ENCODE peak calls at places on chromosome 14, in eight cellular contexts. L is aorta; K is lung; J is lower lobe of right lung; G is brain microvascular endothelial cell; R is astrocyte; I is heart right ventricle; Z is CD8-positive, alpha-beta memory T cell. Q is an unnamed sample.

GRCh38 chr14:58730793-58731464 is 93.2 kb downstream of the DACT1 start:
- DNase-seq in L (no peak), K (no peak), J (no peak), G (no peak), R (no peak), I (no peak), Z (no peak), Q (peak; percentile 38)

GRCh38 chr14:99672506-99673327 is 11.4 kb upstream of the CYP46A1 start:
- DNase-seq in L (peak; percentile 53), K (no peak), J (no peak), G (no peak), R (no peak), I (no peak), Z (no peak), Q (no peak)

GRCh38 chr14:38004610-38004879 is 203.2 kb upstream of the SSTR1 start:
- DNase-seq in L (no peak), K (no peak), J (no peak), G (no peak), R (no peak), I (no peak), Z (no peak), Q (no peak)

GRCh38 chr14:100723135-100723883 is 3.4 kb upstream of the DLK1 start:
- DNase-seq in L (no peak), K (no peak), J (no peak), G (no peak), R (no peak), I (no peak), Z (no peak), Q (no peak)

GRCh38 chr14:88910386-88910785 is 85.9 kb downstream of the TTC8 start:
- DNase-seq in L (no peak), K (no peak), J (no peak), G (no peak), R (no peak), I (no peak), Z (no peak), Q (no peak)

GRCh38 chr14:20998674-20999366 is at the start of gene SLC39A2:
- DNase-seq in L (peak; percentile 80), K (peak; percentile 44), J (no peak), G (peak; percentile 72), R (peak; percentile 60), I (peak; percentile 25), Z (no peak), Q (peak; percentile 42)

GRCh38 chr14:75184447-75184846 is 8.0 kb upstream of the TMED10 start:
- DNase-seq in L (no peak), K (no peak), J (no peak), G (no peak), R (peak; percentile 58), I (no peak), Z (no peak), Q (no peak)

GRCh38 chr14:67999693-68000384 is 180.3 kb downstream of the RAD51B start:
- DNase-seq in L (no peak), K (no peak), J (no peak), G (peak; percentile 62), R (peak; percentile 95), I (no peak), Z (no peak), Q (peak; percentile 75)

GRCh38 chr14:69260979-69261605 is 1.1 kb downstream of the GALNT16 start:
- DNase-seq in L (no peak), K (no peak), J (no peak), G (no peak), R (no peak), I (no peak), Z (peak; percentile 14), Q (peak; percentile 26)

DNA sequence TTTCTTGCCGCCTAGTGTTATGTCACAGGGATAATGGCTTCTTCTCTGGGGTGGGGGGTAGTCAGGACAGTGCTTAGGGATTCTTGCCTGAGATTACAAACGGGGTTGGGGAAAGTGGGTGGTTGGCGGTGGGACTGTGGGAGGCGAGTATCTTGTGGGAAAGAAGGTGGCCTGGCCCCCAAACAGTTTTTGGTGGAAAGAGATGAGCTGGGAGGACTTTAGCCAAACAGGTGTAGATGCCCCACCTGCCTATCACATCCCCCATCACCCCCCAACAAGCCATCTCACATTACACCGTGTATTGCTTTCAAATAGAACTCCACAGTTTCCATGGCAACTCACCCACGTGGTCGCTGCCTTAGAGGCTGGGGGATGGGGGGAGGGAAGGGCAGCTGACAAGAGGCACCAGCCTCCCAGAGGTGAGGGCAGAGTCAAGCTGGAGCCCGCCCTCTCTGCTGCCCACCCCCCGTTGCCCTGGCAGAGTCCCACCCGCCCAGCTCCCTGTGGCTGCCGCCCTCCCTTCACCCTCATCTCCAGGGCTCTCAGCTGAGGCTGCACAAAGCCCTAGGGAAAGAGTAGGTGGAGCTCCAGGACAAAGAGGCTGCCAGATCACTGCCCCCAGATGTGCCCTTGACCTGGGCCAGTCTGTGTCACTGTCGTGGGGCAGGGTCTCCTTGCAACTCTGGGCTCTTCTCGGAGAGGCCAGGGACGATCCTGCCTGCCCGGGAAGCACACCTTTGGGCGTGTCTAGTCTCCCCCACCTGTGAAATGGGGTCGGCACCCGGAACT is 98.3 kb downstream of the LRRC74A start:
- DNase-seq in L (no peak), K (no peak), J (no peak), G (peak; percentile 32), R (no peak), I (no peak), Z (peak; percentile 42), Q (no peak)
- H3K27ac ChIP-seq in L (no peak overlapping the region), K (no peak overlapping the region), J (no peak overlapping the region), G (no peak overlapping the region), R (no peak overlapping the region), I (no peak overlapping the region), Z (no peak overlapping the region), Q (peak overlapping the region; percentile 11)

GRCh38 chr14:55281316-55281839 is 10.2 kb downstream of the FBXO34 start:
- DNase-seq in L (no peak), K (no peak), J (no peak), G (no peak), R (no peak), I (no peak), Z (no peak), Q (no peak)
- H3K27ac ChIP-seq in L (no peak overlapping the region), K (no peak overlapping the region), J (no peak overlapping the region), G (no peak overlapping the region), R (no peak overlapping the region), I (peak overlapping the region; percentile 38), Z (no peak overlapping the region), Q (no peak overlapping the region)

DNA sequence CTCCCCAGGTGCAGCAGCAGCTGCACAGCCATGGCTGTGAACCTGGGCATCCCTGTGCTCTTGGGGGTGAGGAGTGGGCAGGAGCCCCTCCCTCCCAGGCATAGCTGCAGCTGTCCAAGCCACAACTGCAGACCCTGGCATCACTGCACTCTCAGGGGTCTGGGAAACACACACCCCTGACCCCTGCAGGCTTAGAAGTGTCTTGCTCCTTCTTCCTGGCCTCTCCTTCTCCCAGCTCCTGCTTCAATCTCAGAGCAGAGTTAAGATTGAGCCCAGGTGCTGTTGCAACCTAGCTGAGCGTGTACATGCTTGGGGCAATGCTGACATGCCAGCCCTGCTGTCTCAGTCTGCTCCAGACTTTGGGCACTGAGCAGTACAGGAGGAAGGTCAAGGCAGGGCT is 833.6 kb downstream of the FLRT2 start:
- DNase-seq in L (no peak), K (no peak), J (no peak), G (no peak), R (no peak), I (no peak), Z (no peak), Q (no peak)
- H3K27ac ChIP-seq in L (no peak overlapping the region), K (no peak overlapping the region), J (no peak overlapping the region), G (no peak overlapping the region), R (no peak overlapping the region), I (no peak overlapping the region), Z (no peak overlapping the region), Q (no peak overlapping the region)

DNA sequence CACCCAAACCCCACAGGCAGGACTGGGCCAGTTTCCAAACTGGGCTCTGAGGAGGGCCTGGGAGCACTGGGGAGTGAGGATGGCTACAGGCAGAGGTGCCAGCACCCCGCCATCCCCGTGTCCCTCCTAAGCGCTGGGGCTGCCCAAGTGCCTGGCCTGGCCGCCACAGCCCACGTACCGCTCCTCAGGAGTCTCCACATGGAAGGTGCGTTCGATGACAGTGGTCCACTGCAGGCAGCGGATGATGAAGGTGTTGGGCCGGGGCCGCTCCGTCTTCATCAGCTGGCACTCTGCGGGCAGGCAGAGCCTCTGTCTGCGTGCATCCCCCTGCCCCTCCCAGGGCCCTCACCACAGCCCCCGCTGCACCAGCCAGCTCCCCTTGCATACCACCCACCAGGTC is 19.1 kb downstream of the AKT1 start:
- DNase-seq in L (no peak), K (no peak), J (no peak), G (no peak), R (no peak), I (no peak), Z (no peak), Q (no peak)
- H3K27ac ChIP-seq in L (no peak overlapping the region), K (no peak overlapping the region), J (no peak overlapping the region), G (no peak overlapping the region), R (no peak overlapping the region), I (no peak overlapping the region), Z (no peak overlapping the region), Q (no peak overlapping the region)

GRCh38 chr14:65329911-65330310 is 82.6 kb upstream of the FUT8 start:
- DNase-seq in L (no peak), K (no peak), J (no peak), G (no peak), R (no peak), I (no peak), Z (no peak), Q (no peak)
- H3K27ac ChIP-seq in L (no peak overlapping the region), K (no peak overlapping the region), J (no peak overlapping the region), G (no peak overlapping the region), R (no peak overlapping the region), I (no peak overlapping the region), Z (no peak overlapping the region), Q (no peak overlapping the region)